ENCODE peak calls at places on chromosomes 16 and 17, in four cellular contexts. F, H, I and P are unnamed samples.

GRCh38 chr17:35540589-35541404 is 3.3 kb upstream of the SLFN12L start:
- DNase-seq in H (peak; percentile 41), F (peak; percentile 50), I (no peak), P (peak; percentile 75)

GRCh38 chr16:89385712-89386111 is 104.6 kb downstream of the ANKRD11 start:
- DNase-seq in F (no peak), I (no peak), H (no peak), P (no peak)

GRCh38 chr16:31348578-31348977 is 6.4 kb upstream of the ITGAX start:
- DNase-seq in H (no peak), I (no peak), F (no peak), P (no peak)

GRCh38 chr16:87729266-87729954 is 36.4 kb downstream of the KLHDC4 start:
- DNase-seq in I (no peak), F (no peak), H (peak; percentile 40), P (peak; percentile 89)

GRCh38 chr16:49674990-49675389 is 180.9 kb downstream of the ZNF423 start:
- DNase-seq in H (no peak), F (no peak), I (no peak), P (no peak)

GRCh38 chr17:31489295-31490018 is 98.0 kb downstream of the RAB11FIP4 start:
- DNase-seq in F (no peak), H (peak; percentile 92), I (no peak), P (no peak)

GRCh38 chr16:85376292-85377095 is 236.6 kb upstream of the GSE1 start:
- DNase-seq in F (peak; percentile 57), H (peak; percentile 67), I (no peak), P (no peak)

GRCh38 chr17:81000089-81000630 is 8.5 kb downstream of the CHMP6 start:
- DNase-seq in I (no peak), H (no peak), F (no peak), P (no peak)

GRCh38 chr17:50452627-50453300 is 15.9 kb downstream of the CHAD start:
- DNase-seq in I (peak; percentile 8), H (no peak), F (no peak), P (peak; percentile 30)

GRCh38 chr17:79987890-79988162 is 47.8 kb downstream of the TBC1D16 start:
- DNase-seq in F (no peak), I (no peak), H (no peak), P (no peak)

GRCh38 chr16:11112723-11113348 is 143.2 kb downstream of the SOCS1 start:
- DNase-seq in I (peak; percentile 79), F (no peak), H (peak; percentile 55), P (peak; percentile 73)

GRCh38 chr16:2991566-2992261 is 11.5 kb upstream of the PKMYT1 start:
- DNase-seq in H (no peak), I (no peak), F (no peak), P (no peak)

GRCh38 chr17:6924121-6924676 is 71.7 kb upstream of the ALOX12 start:
- DNase-seq in H (no peak), I (no peak), F (no peak), P (no peak)

GRCh38 chr17:17778308-17779014 is 58.3 kb downstream of the SREBF1 start:
- DNase-seq in F (peak; percentile 88), H (peak; percentile 56), I (no peak), P (no peak)

GRCh38 chr17:3557768-3558583 is at the start of gene TRPV3:
- DNase-seq in F (no peak), I (peak; percentile 66), H (peak; percentile 72), P (peak; percentile 68)

DNA sequence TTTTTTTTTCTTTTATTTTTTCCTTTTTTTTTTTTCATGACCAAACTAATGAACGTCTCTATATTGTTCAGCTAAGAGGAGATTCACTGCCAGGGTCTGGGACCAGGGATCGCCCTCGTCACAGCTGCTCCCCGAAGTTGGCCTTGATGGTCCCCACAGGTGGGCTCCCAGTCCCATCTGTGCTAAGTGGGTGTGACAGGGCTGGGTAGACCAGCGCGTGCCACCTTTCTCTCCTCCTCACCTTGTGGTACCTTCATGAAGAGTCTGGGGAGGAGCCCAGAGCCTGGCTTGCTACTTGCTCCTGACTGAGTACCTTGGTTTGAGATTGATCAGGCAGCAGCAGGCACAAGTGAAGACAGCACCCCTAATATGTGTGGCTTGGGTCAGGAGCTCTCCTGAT is 6.5 kb upstream of the FOXF1 start:
- DNase-seq in H (no peak), I (no peak), F (no peak), P (no peak)
- H3K4me3 ChIP-seq in H (peak overlapping the region; percentile 64), I (no peak overlapping the region), F (no peak overlapping the region), P (no peak overlapping the region)

DNA sequence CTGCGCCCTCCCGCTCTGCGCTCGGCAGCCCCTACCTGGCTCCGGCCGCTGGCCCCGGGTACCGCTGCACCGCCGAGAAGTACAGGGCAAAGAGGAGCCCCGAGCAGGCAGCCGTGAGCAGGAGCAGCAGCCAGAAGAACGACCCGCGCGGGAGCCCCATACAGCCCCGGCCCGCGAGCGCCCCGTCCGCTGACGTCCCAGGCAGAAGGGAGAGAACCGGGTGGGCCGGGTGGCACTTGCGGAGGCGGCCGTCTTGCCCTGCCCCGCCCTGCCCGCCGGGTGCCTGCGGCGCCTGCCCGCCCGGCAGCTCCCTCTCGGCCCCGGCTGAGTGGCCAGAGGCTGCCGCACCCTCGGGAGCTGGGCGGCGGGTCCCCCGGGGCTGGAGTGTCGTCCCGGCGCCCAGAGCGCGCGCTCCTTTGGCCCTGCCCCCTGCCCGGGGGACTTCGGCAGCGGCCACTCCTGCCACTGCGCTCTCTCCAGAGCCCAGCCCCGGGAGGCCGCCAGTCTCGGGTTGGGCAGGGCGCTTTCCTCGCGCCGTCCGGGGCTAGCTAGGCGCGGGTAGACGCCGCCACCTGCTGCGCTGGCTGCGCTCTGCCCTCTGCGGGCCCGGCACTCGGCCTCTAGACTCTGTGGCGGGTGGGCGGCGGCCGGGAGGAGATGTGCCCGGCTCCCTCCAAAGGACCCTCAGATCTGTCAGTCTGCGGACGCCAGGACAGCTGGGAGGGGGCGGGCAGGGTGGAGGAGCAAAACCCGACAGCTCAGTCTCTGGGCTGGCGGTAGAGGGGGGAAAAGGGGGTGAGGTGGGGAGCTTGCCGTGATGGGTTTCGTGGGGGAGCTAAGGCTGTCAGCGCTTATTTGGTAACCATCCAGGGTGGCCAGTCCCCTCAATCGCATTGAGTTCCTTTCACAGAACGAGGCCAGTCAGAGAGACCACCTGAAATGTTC is at the start of gene ST6GALNAC2:
- DNase-seq in H (peak; percentile 84), I (no peak), F (peak; percentile 65), P (peak; percentile 45)
- TF ChIP-seq CTCF in H (no peak), I (peak; percentile 49), F (peak; percentile 39), P (peak; percentile 36)

DNA sequence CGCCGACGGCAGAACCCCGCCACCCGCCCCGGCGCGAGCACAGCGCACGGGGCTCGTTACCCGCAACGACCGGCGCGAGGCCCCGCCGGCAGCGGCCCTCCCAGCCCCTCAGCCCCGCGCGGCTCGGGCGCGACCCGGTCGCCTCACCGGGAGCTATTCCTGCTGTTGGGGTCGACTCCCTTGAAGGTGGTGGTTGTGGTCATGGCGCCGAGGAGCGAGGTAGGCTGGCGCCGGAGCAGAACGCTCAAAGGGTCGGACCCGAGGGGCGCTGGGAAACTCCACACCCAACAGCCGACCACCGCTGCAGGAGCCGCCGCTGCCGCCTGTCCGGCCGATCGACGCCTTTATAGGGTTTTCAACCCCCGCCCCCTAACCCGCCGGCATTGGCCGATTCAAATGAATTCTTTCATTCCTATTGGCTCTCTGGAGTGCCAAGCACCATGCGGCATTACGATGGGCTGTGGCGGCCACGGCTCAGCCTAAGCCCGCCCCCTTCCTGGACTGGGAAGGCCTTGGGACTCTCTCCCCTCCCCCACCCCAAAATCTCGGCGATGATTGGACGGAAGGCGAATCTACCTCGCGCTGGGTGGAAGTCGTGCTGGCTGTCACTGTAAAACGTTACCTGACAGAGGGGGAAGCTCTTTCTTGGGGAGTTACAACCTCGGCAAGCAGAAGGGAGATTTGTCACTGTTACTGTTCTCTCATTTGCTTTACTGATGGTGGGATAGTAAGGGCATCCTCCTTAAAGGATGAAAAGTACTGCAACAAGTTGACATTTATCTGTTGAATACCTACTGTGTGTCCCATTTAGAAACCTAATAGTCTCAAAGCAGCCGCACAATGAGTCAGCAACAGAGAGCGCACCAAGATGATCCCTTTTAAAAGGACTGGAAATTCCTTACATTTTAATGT is at the start of gene JPT1:
- DNase-seq in F (peak; percentile 98), H (peak; percentile 99), I (peak; percentile 97), P (peak; percentile 100)
- H3K4me3 ChIP-seq in F (peak within 1 kb of the TSS; percentile 93), H (peak within 1 kb of the TSS; percentile 82), I (peak within 1 kb of the TSS; percentile 90), P (peak within 1 kb of the TSS; percentile 80)

DNA sequence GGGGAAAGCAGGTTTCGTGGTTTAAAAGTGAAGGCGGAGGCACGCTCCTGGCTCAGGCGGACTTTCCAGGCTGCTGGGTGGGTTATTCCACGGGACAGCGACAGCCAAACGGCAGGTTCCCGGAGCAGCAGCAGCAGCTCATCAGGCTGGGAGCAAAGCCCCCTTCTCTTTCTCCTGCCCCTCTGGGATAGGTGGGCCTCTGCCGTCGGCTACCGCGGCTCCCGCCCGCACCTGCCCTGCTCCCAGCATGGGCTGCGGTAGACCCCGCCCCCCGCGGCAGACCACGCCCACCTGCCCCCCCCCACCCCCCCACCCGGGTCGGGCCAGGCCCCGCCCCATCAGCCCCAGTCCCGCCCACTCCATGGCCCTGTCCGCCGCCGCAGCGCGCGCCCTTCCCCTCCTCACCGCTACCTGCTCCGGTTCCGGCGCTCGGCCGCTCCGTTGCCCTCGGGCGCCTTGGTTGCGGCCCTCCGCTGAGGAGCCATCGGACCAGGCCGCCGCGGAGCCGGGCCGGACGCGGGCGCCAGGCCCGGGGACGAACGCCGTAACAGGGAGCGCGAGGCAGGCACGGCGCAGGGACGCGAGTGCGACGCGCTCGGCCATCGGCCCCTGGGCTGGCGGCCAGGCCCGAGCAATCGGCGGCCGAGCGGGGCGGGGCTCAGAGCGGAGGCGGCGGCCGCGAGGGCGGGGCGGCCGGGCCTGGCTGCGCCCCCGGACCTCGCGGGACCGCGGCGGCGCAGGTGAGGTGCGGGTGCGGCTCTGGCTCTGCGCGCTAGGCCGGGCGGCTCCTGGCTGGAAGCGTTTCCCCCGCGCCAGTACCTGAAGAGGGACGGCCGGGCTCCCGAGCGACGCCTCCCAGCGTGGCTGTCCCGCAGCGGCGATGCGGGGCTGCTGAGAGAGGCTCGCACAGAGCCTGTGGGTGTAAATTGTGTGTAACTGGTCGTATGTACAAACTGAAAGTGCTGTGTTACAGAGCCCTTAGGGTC is at the start of the genes HEXD and OGFOD3:
- DNase-seq in H (peak; percentile 90), I (no peak), F (peak; percentile 88), P (peak; percentile 92)
- TF ChIP-seq CTCF in H (no peak), I (no peak), F (no peak), P (no peak)

GRCh38 chr16:57187508-57187854 is 1.4 kb downstream of the RSPRY1 start:
- DNase-seq in F (no peak), I (no peak), H (no peak), P (peak; percentile 59)

GRCh38 chr16:57185945-57186629 is at the start of the genes PSME3IP1 and RSPRY1:
- DNase-seq in H (peak; percentile 98), F (peak; percentile 99), I (peak; percentile 99), P (peak; percentile 100)

GRCh38 chr16:57188711-57189002 is 2.5 kb downstream of the RSPRY1 start:
- DNase-seq in H (no peak), I (no peak), F (no peak), P (no peak)

GRCh38 chr16:57185446-57185944 is 344 bp downstream of the PSME3IP1 start:
- DNase-seq in I (no peak), F (peak; percentile 48), H (peak; percentile 53), P (no peak)

GRCh38 chr16:57186630-57187507 is 740 bp downstream of the RSPRY1 start:
- DNase-seq in H (no peak), F (peak; percentile 18), I (no peak), P (peak; percentile 34)
- H3K4me3 ChIP-seq in H (peak overlapping the region; percentile 99), F (peak overlapping the region; percentile 70), I (peak overlapping the region; percentile 84), P (peak overlapping the region; percentile 91)

GRCh38 chr16:81780350-81780749 is 1.3 kb downstream of the PLCG2 start:
- DNase-seq in I (no peak), H (no peak), F (no peak), P (peak; percentile 53)

GRCh38 chr16:81778861-81779539 is at the start of gene PLCG2:
- DNase-seq in H (peak; percentile 82), I (no peak), F (peak; percentile 83), P (peak; percentile 85)

GRCh38 chr16:81775570-81775969 is 3.5 kb upstream of the PLCG2 start:
- DNase-seq in H (no peak), I (no peak), F (no peak), P (no peak)

GRCh38 chr16:81778231-81778630 is 860 bp upstream of the PLCG2 start:
- DNase-seq in H (no peak), F (no peak), I (no peak), P (peak; percentile 40)

GRCh38 chr16:81779540-81780320 is 639 bp downstream of the PLCG2 start:
- DNase-seq in F (peak; percentile 39), I (no peak), H (peak; percentile 44), P (peak; percentile 48)
- TF ChIP-seq CTCF in F (no peak), I (no peak), H (no peak), P (no peak)